ENCODE peak calls at places on chromosomes 3 and 15, in ten cellular contexts. U, I, Z, C, G, A, M, Y, P and E are unnamed samples.
A peak's percentile ranks its signal among the peaks of the same experiment; 100 is the strongest.

GRCh38 chr3:50177346-50177745 is 14.1 kb upstream of the GNAT1 start:
- DNase-seq in G (no peak), M (no peak), U (no peak), P (no peak), I (no peak), Y (peak; percentile 48), C (no peak), Z (no peak), A (no peak), E (no peak)

GRCh38 chr3:49639551-49639950 is 34.6 kb upstream of the APEH start:
- DNase-seq in Y (no peak), C (no peak), P (no peak), Z (no peak), I (no peak), M (no peak), U (no peak), G (no peak), A (no peak), E (no peak)

GRCh38 chr15:49876401-49877038 is 242.5 kb downstream of the ATP8B4 start:
- DNase-seq in I (no peak), U (peak; percentile 45), A (peak; percentile 42), G (no peak), Z (peak; percentile 38), C (no peak), P (no peak), M (peak; percentile 43), Y (no peak), E (no peak)

GRCh38 chr3:159919873-159920272 is 68.8 kb upstream of the IL12A start:
- DNase-seq in Z (no peak), Y (no peak), U (no peak), G (no peak), I (no peak), P (peak; percentile 75), C (no peak), A (peak; percentile 96), M (no peak), E (no peak)

GRCh38 chr3:179027326-179027900 is 44.2 kb downstream of the ZMAT3 start:
- DNase-seq in G (no peak), A (no peak), I (no peak), Z (peak; percentile 65), P (no peak), C (no peak), U (peak; percentile 20), M (no peak), Y (no peak), E (no peak)

GRCh38 chr3:195859061-195859845 is 47.5 kb upstream of the MUC4 start:
- DNase-seq in C (peak; percentile 82), Z (peak; percentile 65), G (peak; percentile 91), P (peak; percentile 72), I (peak; percentile 78), M (peak; percentile 54), Y (peak; percentile 71), A (peak; percentile 89), U (peak; percentile 80), E (no peak)

GRCh38 chr3:13598926-13599886 is 50.3 kb downstream of the FBLN2 start:
- DNase-seq in Z (peak; percentile 29), U (no peak), G (no peak), A (peak; percentile 73), Y (no peak), I (no peak), C (no peak), P (no peak), M (no peak), E (no peak)

GRCh38 chr15:31280037-31280830 is 46.4 kb upstream of the KLF13 start:
- DNase-seq in I (no peak), C (peak; percentile 56), Z (no peak), G (no peak), P (no peak), U (no peak), A (no peak), M (no peak), Y (peak; percentile 65), E (peak; percentile 68)

GRCh38 chr15:26179906-26180305 is 316.8 kb upstream of the ATP10A start:
- DNase-seq in P (no peak), I (peak; percentile 1), Y (no peak), M (peak; percentile 79), U (peak; percentile 80), G (no peak), A (peak; percentile 30), C (no peak), Z (no peak), E (no peak)
- TF ChIP-seq CTCF in P (no peak), I (no peak), Y (no peak), M (peak; percentile 97), U (peak; percentile 65), G (no peak), A (peak; percentile 40), C (peak; percentile 37), Z (no peak), E (peak; percentile 65)

GRCh38 chr3:158091526-158091925 is 14.7 kb downstream of the SHOX2 start:
- DNase-seq in I (peak; percentile 28), M (no peak), G (no peak), P (no peak), Y (no peak), A (no peak), U (peak; percentile 49), Z (peak; percentile 65), C (no peak), E (no peak)
- TF ChIP-seq CTCF in I (peak; percentile 56), M (peak; percentile 45), G (peak; percentile 30), P (no peak), Y (peak; percentile 5), A (no peak), U (peak; percentile 63), Z (peak; percentile 45), C (no peak), E (peak; percentile 64)

GRCh38 chr3:142861926-142862325 is 27.0 kb downstream of the PCOLCE2 start:
- DNase-seq in I (no peak), Y (no peak), P (no peak), M (no peak), C (no peak), G (no peak), Z (no peak), A (no peak), U (no peak), E (no peak)

GRCh38 chr3:142853270-142854163 is 35.4 kb downstream of the PCOLCE2 start:
- DNase-seq in C (no peak), Y (peak; percentile 22), A (peak; percentile 94), G (no peak), Z (peak; percentile 38), P (no peak), I (peak; percentile 51), U (no peak), M (no peak), E (no peak)

GRCh38 chr3:142858043-142858442 is 30.8 kb downstream of the PCOLCE2 start:
- DNase-seq in M (no peak), G (no peak), Z (no peak), U (no peak), Y (no peak), I (no peak), C (no peak), P (no peak), A (no peak), E (no peak)

GRCh38 chr3:142852009-142852408 is 36.9 kb downstream of the PCOLCE2 start:
- DNase-seq in Y (no peak), M (no peak), G (peak; percentile 24), A (peak; percentile 36), Z (no peak), U (no peak), C (no peak), I (no peak), P (peak; percentile 8), E (no peak)

GRCh38 chr3:142857056-142857455 is 31.8 kb downstream of the PCOLCE2 start:
- DNase-seq in M (no peak), P (peak; percentile 16), G (no peak), U (peak; percentile 51), A (peak; percentile 52), Z (no peak), Y (peak; percentile 67), I (peak; percentile 72), C (no peak), E (no peak)
- TF ChIP-seq CTCF in M (peak; percentile 97), P (no peak), G (no peak), U (peak; percentile 41), A (peak; percentile 50), Z (no peak), Y (peak; percentile 52), I (peak; percentile 34), C (no peak), E (peak; percentile 39)

GRCh38 chr3:124786491-124787241 is 56.4 kb downstream of the UMPS start:
- DNase-seq in M (no peak), C (no peak), I (no peak), P (no peak), A (peak; percentile 68), U (no peak), Z (peak; percentile 43), G (no peak), Y (no peak), E (no peak)
- TF ChIP-seq CTCF in M (no peak), C (peak; percentile 20), I (peak; percentile 65), P (no peak), A (peak; percentile 66), U (peak; percentile 28), Z (peak; percentile 41), G (no peak), Y (peak; percentile 34), E (peak; percentile 62)

DNA sequence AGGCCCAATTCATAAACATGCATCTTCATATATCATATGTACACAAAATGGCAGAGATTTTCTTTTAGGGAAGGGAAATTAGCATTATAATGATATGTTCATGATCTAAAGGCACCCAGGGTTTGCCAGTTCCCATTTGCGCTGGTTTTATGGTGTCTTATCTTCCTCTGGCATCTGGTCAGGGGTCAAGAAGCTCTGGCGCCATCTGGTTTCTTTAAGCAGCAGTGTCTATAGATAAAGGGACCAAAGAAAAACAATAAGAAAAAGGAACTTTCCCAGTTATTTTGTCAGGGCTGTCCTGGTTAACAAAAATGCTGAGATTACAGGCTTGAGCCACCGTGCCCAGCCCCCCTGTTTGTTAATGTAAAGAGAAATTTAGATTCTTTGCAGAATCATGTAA is 3.3 kb upstream of the DCP1A start:
- DNase-seq in Y (no peak), P (peak; percentile 24), I (peak; percentile 10), U (peak; percentile 72), M (no peak), A (peak; percentile 64), C (no peak), Z (peak; percentile 52), G (no peak), E (no peak)
- TF ChIP-seq CTCF in Y (peak; percentile 22), P (peak; percentile 17), I (peak; percentile 44), U (peak; percentile 52), M (peak; percentile 58), A (peak; percentile 64), C (no peak), Z (peak; percentile 9), G (peak; percentile 35), E (peak; percentile 42)

DNA sequence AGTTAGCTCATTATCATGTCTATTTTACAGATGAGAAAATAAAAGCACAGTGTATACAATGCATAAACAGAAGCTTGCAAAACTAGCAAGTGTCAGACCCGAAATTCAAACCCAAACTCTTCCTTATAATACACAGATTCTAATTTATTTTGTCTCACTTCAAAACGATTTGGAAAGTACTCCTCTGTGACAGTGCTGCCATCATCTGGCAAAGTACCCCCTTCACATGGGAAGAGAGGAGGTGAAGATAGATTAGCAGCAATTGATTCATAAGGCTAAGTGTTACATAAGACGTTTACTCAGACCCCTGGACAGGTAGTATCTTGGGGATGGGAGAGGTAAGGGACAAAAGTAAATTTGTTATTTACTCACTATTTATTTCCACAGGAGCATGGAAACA is 744.0 kb upstream of the SGO1 start:
- DNase-seq in M (no peak), A (peak; percentile 37), P (peak; percentile 9), U (peak; percentile 42), I (no peak), G (no peak), Y (no peak), C (no peak), Z (peak; percentile 29), E (no peak)
- TF ChIP-seq CTCF in M (peak; percentile 57), A (peak; percentile 66), P (peak; percentile 28), U (peak; percentile 70), I (no peak), G (peak; percentile 44), Y (no peak), C (no peak), Z (peak; percentile 35), E (peak; percentile 62)